ENCODE peak calls at places on chromosomes 13 and 19, in eight cellular contexts. E is fibroblast of lung, Z is OCI-LY7, Y is aorta, N is body of pancreas, R is thyroid gland, A is transverse colon, X is cardiac muscle cell. T is an unnamed sample. For H3K4me1, the result is how much of the 10 kb centered on the place peaks cover.

GRCh38 chr13:33227927-33228644 is 57.5 kb downstream of the STARD13 start:
- DNase-seq in A (no peak), E (no peak), R (peak), X (no peak), Z (no peak), Y (no peak), N (no peak), T (no peak)

GRCh38 chr19:51948979-51949378 is 21.7 kb downstream of the ZNF613 start:
- DNase-seq in Y (peak), A (no peak), R (peak), N (peak), X (no peak), Z (no peak), E (peak), T (no peak)

GRCh38 chr19:12015015-12015752 is 20.3 kb downstream of the ZNF433 start:
- DNase-seq in E (peak), N (no peak), Y (no peak), Z (no peak), R (no peak), A (no peak), X (no peak), T (no peak)

GRCh38 chr19:39409886-39410619 is 2.4 kb upstream of the PLEKHG2 start:
- DNase-seq in X (peak), R (peak), A (peak), Z (peak), N (peak), E (peak), Y (peak), T (peak)

GRCh38 chr19:1081301-1082164 is 13.6 kb downstream of the POLR2E start:
- DNase-seq in A (no peak), Z (no peak), R (no peak), E (no peak), Y (peak), N (no peak), X (no peak), T (no peak)

GRCh38 chr13:78603240-78603947 is at the start of gene POU4F1:
- DNase-seq in Y (peak), Z (peak), A (peak), E (peak), R (peak), X (peak), N (peak), T (peak)

GRCh38 chr13:58239774-58240268 is 608.3 kb downstream of the PCDH17 start:
- DNase-seq in R (no peak), Y (no peak), X (no peak), Z (no peak), N (no peak), A (no peak), E (no peak), T (no peak)

GRCh38 chr19:3644351-3645066 is 17.9 kb upstream of the CACTIN start:
- DNase-seq in Y (no peak), X (no peak), E (peak), N (no peak), A (no peak), R (no peak), Z (no peak), T (no peak)

GRCh38 chr13:91704398-91704797 is 306.0 kb downstream of the GPC5 start:
- DNase-seq in A (no peak), X (no peak), R (no peak), N (no peak), Z (no peak), Y (no peak), E (peak), T (no peak)

GRCh38 chr13:29496241-29496712 is 99.2 kb downstream of the SLC7A1 start:
- DNase-seq in Z (peak), X (no peak), Y (no peak), E (no peak), N (peak), A (no peak), R (no peak), T (peak)

GRCh38 chr19:11382898-11383705 is 1.0 kb downstream of the EPOR start:
- DNase-seq in A (peak), E (no peak), X (peak), N (peak), Y (peak), Z (peak), R (peak), T (peak)

GRCh38 chr13:45542391-45542790 is 73.1 kb downstream of the ERICH6B start:
- DNase-seq in Y (no peak), N (no peak), R (no peak), X (no peak), A (no peak), E (no peak), Z (no peak), T (no peak)

GRCh38 chr19:35006342-35006998 is 6.3 kb downstream of the GRAMD1A start:
- DNase-seq in Z (no peak), Y (no peak), R (no peak), A (peak), E (peak), N (peak), X (no peak), T (no peak)

GRCh38 chr19:39696418-39696817 is 7.9 kb upstream of the LGALS14 start:
- DNase-seq in Y (no peak), Z (no peak), E (no peak), N (no peak), A (no peak), X (no peak), R (no peak), T (no peak)

GRCh38 chr13:109776575-109776974 is 9.8 kb downstream of the IRS2 start:
- DNase-seq in Z (no peak), R (no peak), N (no peak), X (no peak), A (no peak), Y (no peak), E (peak), T (no peak)

GRCh38 chr19:15469513-15470297 is 5.4 kb upstream of the RASAL3 start:
- DNase-seq in X (no peak), A (peak), N (no peak), Z (no peak), R (no peak), Y (peak), E (no peak), T (no peak)

GRCh38 chr19:41990028-41990427 is 4.0 kb downstream of the ATP1A3 start:
- DNase-seq in X (no peak), Y (no peak), E (no peak), A (no peak), Z (no peak), N (no peak), R (no peak), T (no peak)
- H3K4me1 ChIP-seq in X (under half), Y (under half), E (under half), A (under half), Z (under half), N (under half), R (under half), T (under half)

GRCh38 chr19:17327654-17328516 is 6.8 kb downstream of the ANO8 start:
- DNase-seq in A (peak), E (no peak), X (peak), Z (no peak), Y (no peak), N (peak), R (peak), T (peak)
- H3K4me3 ChIP-seq in A (peak), E (no peak), X (peak), Z (no peak), Y (no peak), N (no peak), R (peak), T (peak)

GRCh38 chr13:36549126-36549702 is 116.9 kb downstream of the CCNA1 start:
- DNase-seq in E (no peak), X (no peak), A (no peak), Y (no peak), R (no peak), N (no peak), Z (no peak), T (no peak)

GRCh38 chr13:36548129-36548528 is 115.8 kb downstream of the CCNA1 start:
- DNase-seq in N (no peak), Z (no peak), E (no peak), R (peak), A (no peak), Y (no peak), X (no peak), T (no peak)

GRCh38 chr13:36551445-36551844 is 119.2 kb downstream of the CCNA1 start:
- DNase-seq in E (no peak), Z (no peak), X (no peak), A (no peak), Y (no peak), N (no peak), R (no peak), T (no peak)

GRCh38 chr13:36552334-36552733 is 120.0 kb downstream of the CCNA1 start:
- DNase-seq in N (no peak), A (no peak), Y (no peak), X (no peak), R (no peak), E (no peak), Z (peak), T (no peak)

DNA sequence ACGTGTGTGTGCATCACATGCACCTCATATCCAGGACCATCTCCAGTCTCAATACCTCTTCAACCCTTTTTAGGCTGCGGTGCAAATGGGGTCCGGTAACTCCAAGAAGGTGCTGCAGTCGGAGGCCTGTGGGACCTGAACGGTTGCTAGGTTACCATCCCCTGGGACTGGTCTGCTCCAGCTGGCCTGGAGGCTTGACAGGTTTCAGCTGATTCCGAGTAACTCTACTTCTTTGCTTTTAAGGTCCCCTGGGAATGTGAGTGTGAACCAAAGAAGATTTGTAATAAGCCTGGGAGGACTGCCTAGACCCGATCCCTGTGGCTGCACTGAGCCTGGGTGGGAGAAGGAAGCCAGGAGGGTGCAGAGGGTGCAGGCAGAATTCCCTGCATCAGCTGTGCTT is 117.5 kb downstream of the CCNA1 start:
- DNase-seq in Y (no peak), Z (peak), R (no peak), A (no peak), E (no peak), X (peak), N (no peak), T (no peak)
- H3K27ac ChIP-seq in Y (no peak), Z (no peak), R (no peak), A (no peak), E (no peak), X (no peak), N (no peak), T (no peak)

GRCh38 chr13:40149611-40150283 is 494.3 kb downstream of the COG6 start:
- DNase-seq in Z (no peak), N (peak), A (no peak), R (no peak), Y (no peak), E (peak), X (no peak), T (no peak)
- H3K4me1 ChIP-seq in Z (under half), N (under half), A (under half), R (under half), Y (under half), E (under half), X (under half), T (under half)

T was measured in Peyer's patch.